ENCODE peak calls at places on chromosome 20, in nine cellular contexts. H is cardiac fibroblast; Y is CD8-positive, alpha-beta T cell; W is OCI-LY7; J is left ventricle myocardium inferior; I is ovary; N is right lobe of liver; E is Calu3; O is fibroblast of pulmonary artery. G is an unnamed sample.
A peak's percentile ranks its signal among the peaks of the same experiment; 100 is the strongest.

GRCh38 chr20:31927758-31928157 is 24.1 kb downstream of the PDRG1 start:
- DNase-seq in I (no peak), J (no peak), E (no peak), H (no peak), O (no peak), Y (no peak), W (no peak), N (no peak), G (no peak)

GRCh38 chr20:34216382-34216742 is 24.9 kb upstream of the ASIP start:
- DNase-seq in J (no peak), N (no peak), W (no peak), O (no peak), E (no peak), Y (no peak), H (no peak), I (no peak), G (no peak)

GRCh38 chr20:13873814-13874213 is 89.0 kb downstream of the NDUFAF5 start:
- DNase-seq in W (no peak), O (no peak), N (no peak), H (no peak), E (no peak), Y (no peak), J (no peak), I (no peak), G (no peak)

GRCh38 chr20:48193626-48194025 is 408.3 kb upstream of the SULF2 start:
- DNase-seq in H (no peak), N (no peak), W (no peak), E (no peak), Y (no peak), O (no peak), I (no peak), J (no peak), G (no peak)

GRCh38 chr20:33474097-33474846 is 15.6 kb upstream of the CBFA2T2 start:
- DNase-seq in O (no peak), W (no peak), N (no peak), H (no peak), Y (no peak), I (no peak), E (no peak), J (no peak), G (no peak)

GRCh38 chr20:2745936-2746635 is 53.5 kb downstream of the EBF4 start:
- DNase-seq in O (no peak), Y (no peak), I (no peak), H (no peak), E (no peak), W (no peak), J (no peak), N (no peak), G (peak; percentile 53)

GRCh38 chr20:16537918-16538317 is 35.3 kb downstream of the KIF16B start:
- DNase-seq in W (no peak), I (no peak), N (no peak), J (no peak), O (no peak), E (no peak), Y (no peak), H (no peak), G (no peak)

GRCh38 chr20:251352-251751 is 6.2 kb upstream of the DEFB132 start:
- DNase-seq in Y (no peak), H (no peak), E (no peak), J (no peak), W (no peak), N (no peak), I (no peak), O (no peak), G (no peak)

GRCh38 chr20:40588891-40589290 is 100.1 kb downstream of the MAFB start:
- DNase-seq in I (no peak), J (no peak), N (no peak), W (no peak), Y (no peak), E (no peak), O (no peak), H (no peak), G (no peak)

GRCh38 chr20:34922654-34923381 is 32.8 kb downstream of the GSS start:
- DNase-seq in O (peak; percentile 87), W (no peak), H (peak; percentile 90), J (no peak), E (peak; percentile 63), Y (no peak), I (no peak), N (peak; percentile 68), G (no peak)

DNA sequence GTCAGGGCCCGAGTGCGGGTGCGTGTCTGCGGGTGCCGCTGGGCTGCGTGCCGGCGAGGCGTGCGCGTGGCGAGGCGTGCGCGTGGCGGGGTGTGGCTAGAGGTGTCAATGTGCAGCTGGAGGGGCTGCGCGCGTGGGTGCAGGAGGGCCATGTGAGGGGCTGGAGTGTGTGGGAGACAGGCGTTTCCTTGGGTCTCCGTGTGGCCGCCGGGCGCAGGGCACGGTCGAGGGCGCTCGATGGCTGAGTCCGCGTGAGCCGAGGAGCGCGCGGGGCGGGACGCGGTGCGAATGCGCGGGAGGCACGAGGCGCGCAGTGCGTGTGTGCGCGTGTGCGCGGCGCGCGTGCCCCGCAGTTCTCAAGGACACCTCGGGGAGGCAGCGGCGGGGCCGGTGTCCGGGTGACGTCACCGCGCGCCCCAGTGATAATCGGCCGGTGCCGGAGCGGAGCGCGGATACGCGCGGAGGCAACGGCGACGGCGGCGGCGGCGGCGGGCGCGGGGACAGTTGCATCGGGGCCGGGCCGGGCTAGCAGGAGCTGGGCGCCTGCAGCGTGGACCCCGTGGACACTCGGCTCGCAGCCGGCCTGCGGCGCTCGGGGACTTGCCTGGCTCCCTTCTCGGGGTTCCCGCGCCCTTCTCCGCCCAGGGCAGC is 38.7 kb downstream of the YTHDF1 start:
- DNase-seq in Y (no peak), J (no peak), W (no peak), I (no peak), H (no peak), O (no peak), E (no peak), N (no peak), G (no peak)
- TF ChIP-seq CTCF in Y (no peak), J (no peak), W (no peak), I (no peak), H (no peak), O (no peak), E (no peak), N (no peak), G (no peak)

DNA sequence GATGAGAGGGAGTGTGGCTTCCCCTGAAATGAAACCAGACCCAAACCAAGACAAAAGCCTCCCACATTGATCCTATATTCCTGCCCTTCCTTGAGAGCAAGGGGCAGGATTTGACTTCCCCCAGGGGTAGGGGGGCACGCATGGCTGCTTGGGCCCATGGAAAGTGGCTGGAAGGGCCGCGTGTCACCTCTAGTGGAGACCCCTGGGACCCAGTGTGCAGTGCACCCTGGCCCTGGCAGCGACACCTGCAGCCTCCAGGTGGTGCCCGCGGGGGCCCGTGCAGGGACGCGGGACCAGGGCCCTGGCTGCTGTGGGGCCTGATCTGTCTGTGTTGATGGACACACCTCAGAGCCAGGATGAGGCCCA is 18.0 kb upstream of the SLCO4A1 start:
- DNase-seq in N (no peak), I (peak; percentile 37), J (no peak), Y (no peak), E (peak; percentile 82), H (no peak), O (no peak), W (peak; percentile 88), G (no peak)
- TF ChIP-seq CTCF in N (no peak), I (no peak), J (no peak), Y (no peak), E (peak; percentile 77), H (no peak), O (no peak), W (peak; percentile 90), G (no peak)

DNA sequence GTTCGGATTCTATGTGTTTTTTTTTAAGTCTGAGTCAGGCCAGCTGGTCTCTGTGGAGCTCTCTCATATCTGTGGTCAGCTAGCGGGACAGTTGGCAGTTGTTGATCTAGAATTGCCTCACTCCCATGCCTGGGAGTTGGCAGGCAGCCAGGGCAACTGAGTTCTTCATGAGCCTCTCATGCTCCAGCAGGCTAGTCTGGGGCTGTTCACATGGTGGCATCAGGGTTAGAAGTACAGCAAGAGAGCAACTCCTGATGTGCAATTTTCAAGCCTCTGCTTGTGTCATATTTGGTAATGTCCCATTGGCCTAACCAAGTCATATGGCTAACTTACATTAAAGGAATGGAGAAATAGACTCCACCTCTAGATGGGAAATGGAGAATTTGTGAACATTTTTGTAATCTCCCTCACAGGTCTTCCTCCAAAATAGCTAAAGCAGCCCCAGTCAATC is 6.7 kb upstream of the IFT52 start:
- DNase-seq in I (peak; percentile 66), W (no peak), Y (no peak), E (peak; percentile 55), J (peak; percentile 46), O (peak; percentile 98), H (peak; percentile 99), N (peak; percentile 88), G (peak; percentile 96)
- TF ChIP-seq CTCF in I (no peak), W (no peak), Y (no peak), E (no peak), J (no peak), O (no peak), H (no peak), N (no peak), G (no peak)

DNA sequence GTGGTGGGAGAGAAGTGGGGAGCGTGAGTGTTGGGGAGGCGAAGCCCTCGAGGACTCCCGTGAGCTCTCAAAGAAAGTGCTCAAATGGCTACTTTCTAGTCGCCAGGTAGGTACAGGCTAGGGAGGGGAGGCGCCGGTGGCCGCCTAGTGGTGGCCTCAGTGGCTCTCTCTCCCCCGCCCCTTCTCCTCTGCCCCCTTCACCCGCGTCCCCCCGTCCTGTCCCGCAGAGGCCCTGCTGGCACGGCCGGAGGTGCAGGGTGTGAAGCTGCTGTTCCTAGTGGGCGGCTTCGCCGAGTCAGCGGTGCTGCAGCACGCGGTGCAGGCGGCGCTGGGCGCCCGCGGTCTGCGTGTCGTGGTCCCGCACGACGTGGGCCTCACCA is 16.3 kb downstream of the ADISSP start:
- DNase-seq in J (no peak), I (no peak), W (no peak), Y (no peak), H (no peak), O (no peak), N (peak; percentile 42), E (no peak), G (no peak)
- TF ChIP-seq CTCF in J (no peak), I (no peak), W (no peak), Y (no peak), H (no peak), O (no peak), N (no peak), E (no peak), G (no peak)

GRCh38 chr20:20465259-20465658 is 97.4 kb downstream of the INSM1 start:
- DNase-seq in N (no peak), O (no peak), E (no peak), J (no peak), I (no peak), W (peak; percentile 13), Y (no peak), H (no peak), G (no peak)
- TF ChIP-seq CTCF in N (peak; percentile 26), O (peak; percentile 25), E (no peak), J (no peak), I (no peak), W (peak; percentile 45), Y (no peak), H (peak; percentile 52), G (peak; percentile 27)

GRCh38 chr20:57719951-57720350 is 10.1 kb upstream of the PMEPA1 start:
- DNase-seq in W (no peak), H (no peak), J (no peak), E (no peak), I (no peak), O (no peak), N (no peak), Y (no peak), G (no peak)
- TF ChIP-seq CTCF in W (no peak), H (no peak), J (no peak), E (no peak), I (no peak), O (no peak), N (no peak), Y (no peak), G (no peak)

GRCh38 chr20:60050193-60050960 is 92.2 kb downstream of the CDH26 start:
- DNase-seq in J (no peak), N (no peak), E (peak; percentile 83), W (no peak), Y (no peak), I (no peak), H (no peak), O (no peak), G (no peak)
- TF ChIP-seq CTCF in J (peak; percentile 41), N (peak; percentile 60), E (peak; percentile 79), W (peak; percentile 47), Y (no peak), I (no peak), H (peak; percentile 4), O (no peak), G (no peak)

G was measured in osteocyte.